ENCODE peak calls at places on chromosomes 3 and 15, in seven cellular contexts. C, T, M, Y, K, N and O are unnamed samples.

GRCh38 chr3:38343797-38344594 is 2.6 kb upstream of the XYLB start:
- DNase-seq in C (no peak), N (peak; percentile 50), Y (peak; percentile 33), M (no peak), T (no peak), K (no peak), O (no peak)

GRCh38 chr15:32909431-32909830 is 191.6 kb downstream of the GREM1 start:
- DNase-seq in T (peak; percentile 9), M (peak; percentile 70), N (peak; percentile 57), Y (peak; percentile 51), K (peak; percentile 28), C (no peak), O (peak; percentile 68)

GRCh38 chr3:191314109-191314728 is 15.0 kb upstream of the CCDC50 start:
- DNase-seq in N (no peak), T (no peak), Y (no peak), C (no peak), M (no peak), K (no peak), O (no peak)

GRCh38 chr15:73575636-73576247 is 57.4 kb downstream of the NPTN start:
- DNase-seq in C (peak; percentile 14), T (no peak), N (peak; percentile 67), M (peak; percentile 16), Y (no peak), K (peak; percentile 97), O (no peak)

GRCh38 chr3:32781211-32781968 is 36.4 kb upstream of the TRIM71 start:
- DNase-seq in T (peak; percentile 90), N (peak; percentile 79), Y (peak; percentile 78), C (peak; percentile 8), K (peak; percentile 72), M (peak; percentile 71), O (peak; percentile 28)

GRCh38 chr3:45984331-45985312 is 11.0 kb downstream of the FYCO1 start:
- DNase-seq in Y (peak; percentile 62), T (no peak), K (no peak), C (no peak), M (peak; percentile 46), N (peak; percentile 63), O (no peak)

GRCh38 chr15:47411733-47412530 is 305.4 kb upstream of the SEMA6D start:
- DNase-seq in K (no peak), M (no peak), T (no peak), Y (peak; percentile 50), N (no peak), C (no peak), O (no peak)

GRCh38 chr3:140863481-140864084 is 78.1 kb upstream of the SLC25A36 start:
- DNase-seq in N (peak; percentile 72), T (peak; percentile 38), M (peak; percentile 35), C (peak; percentile 4), K (peak; percentile 43), Y (peak; percentile 63), O (no peak)

GRCh38 chr3:181457190-181457589 is 254.5 kb upstream of the SOX2 start:
- DNase-seq in C (no peak), N (no peak), M (no peak), K (peak; percentile 58), Y (no peak), T (no peak), O (no peak)

GRCh38 chr15:67024322-67024997 is 40.9 kb upstream of the SMAD3 start:
- DNase-seq in N (peak; percentile 97), K (peak; percentile 93), C (peak; percentile 93), T (no peak), Y (peak; percentile 98), M (peak; percentile 95), O (peak; percentile 92)

GRCh38 chr3:104132566-104132997 is 1234.1 kb upstream of the ALCAM start:
- DNase-seq in K (no peak), C (no peak), N (peak; percentile 17), Y (no peak), M (no peak), T (no peak), O (peak; percentile 5)

GRCh38 chr3:197953325-197953724 is 3.3 kb downstream of the RPL35A start:
- DNase-seq in T (no peak), Y (no peak), N (no peak), C (no peak), M (no peak), K (no peak), O (no peak)

GRCh38 chr15:91032919-91033803 is 10.8 kb upstream of the VPS33B start:
- DNase-seq in M (no peak), T (peak; percentile 35), C (no peak), Y (no peak), N (peak; percentile 41), K (peak; percentile 63), O (no peak)

GRCh38 chr3:179526989-179527391 is 35.7 kb upstream of the ACTL6A start:
- DNase-seq in Y (peak; percentile 85), M (peak; percentile 56), K (peak; percentile 7), C (peak; percentile 4), T (no peak), N (peak; percentile 90), O (peak; percentile 42)

GRCh38 chr15:84822774-84823579 is 5.8 kb downstream of the ALPK3 start:
- DNase-seq in K (no peak), Y (no peak), M (no peak), T (no peak), C (no peak), N (no peak), O (no peak)

GRCh38 chr3:4826237-4827100 is 152.8 kb upstream of the BHLHE40 start:
- DNase-seq in C (no peak), M (no peak), Y (peak; percentile 52), T (no peak), K (no peak), N (no peak), O (no peak)

GRCh38 chr3:195154793-195155535 is 116.0 kb downstream of the XXYLT1 start:
- DNase-seq in M (peak; percentile 92), T (peak; percentile 64), Y (peak; percentile 92), N (peak; percentile 98), K (peak; percentile 84), C (peak; percentile 86), O (peak; percentile 91)

GRCh38 chr3:141255864-141256263 is 24.2 kb downstream of the PXYLP1 start:
- DNase-seq in C (no peak), N (peak; percentile 55), M (no peak), K (no peak), Y (no peak), T (no peak), O (no peak)

GRCh38 chr3:175763948-175764347 is 904.8 kb downstream of the NAALADL2 start:
- DNase-seq in Y (no peak), M (no peak), C (no peak), N (no peak), T (no peak), K (no peak), O (no peak)

GRCh38 chr15:45747426-45747825 is 112.6 kb downstream of the SQOR start:
- DNase-seq in T (no peak), Y (no peak), N (no peak), C (no peak), M (no peak), K (peak; percentile 74), O (no peak)

GRCh38 chr3:72186485-72186864 is 401.5 kb upstream of the PROK2 start:
- DNase-seq in C (no peak), Y (peak; percentile 51), T (no peak), K (peak; percentile 16), N (peak; percentile 25), M (peak; percentile 74), O (peak; percentile 71)

DNA sequence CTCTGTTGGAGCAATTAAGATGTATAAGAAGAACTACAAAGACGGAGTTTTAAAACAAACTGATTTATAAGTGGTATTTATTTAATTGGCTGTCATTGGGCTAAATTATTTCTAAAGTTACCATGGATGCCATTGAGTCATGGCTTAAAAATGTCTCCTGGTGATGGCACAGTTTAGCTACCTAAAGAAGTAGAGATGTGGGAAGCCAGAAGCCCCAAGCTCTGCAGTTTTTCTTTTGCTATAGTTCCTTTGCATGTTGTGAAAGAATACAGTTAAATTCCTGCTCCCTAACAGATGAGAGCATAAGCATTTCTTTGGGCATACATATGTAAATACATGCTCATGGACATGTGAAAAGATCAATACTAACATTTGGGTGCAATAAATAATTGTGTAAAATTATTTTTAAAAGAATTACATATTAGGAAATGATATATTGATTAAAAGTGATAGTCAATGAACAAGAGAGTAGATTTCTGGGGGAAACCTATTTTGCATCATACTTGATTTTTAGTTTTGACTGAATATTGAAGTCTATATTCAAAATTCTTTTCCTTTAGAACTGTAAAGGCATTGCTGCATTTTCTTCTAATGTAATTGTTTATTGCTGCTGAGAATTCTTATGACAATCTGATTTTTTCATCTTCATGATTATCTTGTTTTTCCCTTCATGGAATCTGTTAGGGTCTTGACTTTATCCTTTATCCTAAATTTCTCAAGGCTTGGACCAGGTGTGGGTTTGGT is 2.1 kb downstream of the OPA1 start:
- DNase-seq in N (peak; percentile 45), Y (no peak), K (no peak), C (no peak), T (no peak), M (no peak), O (no peak)
- H3K4me3 ChIP-seq in N (no peak overlapping the region), Y (peak overlapping the region; percentile 71), K (peak overlapping the region; percentile 73), C (no peak overlapping the region), T (no peak overlapping the region), M (no peak overlapping the region), O (no peak overlapping the region)

GRCh38 chr3:133444071-133444774 is 44.4 kb downstream of the BFSP2 start:
- DNase-seq in Y (peak; percentile 48), C (no peak), K (peak; percentile 82), T (no peak), M (no peak), N (peak; percentile 56), O (no peak)

GRCh38 chr3:133440652-133441051 is 40.8 kb downstream of the BFSP2 start:
- DNase-seq in N (peak; percentile 30), Y (no peak), K (no peak), T (no peak), M (no peak), C (no peak), O (no peak)

GRCh38 chr3:133442518-133442917 is 42.7 kb downstream of the BFSP2 start:
- DNase-seq in T (no peak), K (no peak), Y (no peak), N (no peak), M (no peak), C (no peak), O (no peak)

GRCh38 chr3:133439563-133439962 is 39.7 kb downstream of the BFSP2 start:
- DNase-seq in T (no peak), M (no peak), C (no peak), K (no peak), N (no peak), Y (no peak), O (no peak)

GRCh38 chr3:133441867-133442270 is 42.0 kb downstream of the BFSP2 start:
- DNase-seq in N (peak; percentile 48), M (no peak), K (no peak), Y (no peak), T (no peak), C (no peak), O (no peak)
- H3K4me3 ChIP-seq in N (no peak overlapping the region), M (no peak overlapping the region), K (no peak overlapping the region), Y (peak overlapping the region; percentile 32), T (peak overlapping the region; percentile 13), C (no peak overlapping the region), O (no peak overlapping the region)

GRCh38 chr3:151075869-151076573 is 9.4 kb upstream of the MED12L start:
- DNase-seq in K (no peak), N (no peak), T (no peak), C (no peak), M (no peak), Y (no peak), O (no peak)
- H3K4me3 ChIP-seq in K (no peak overlapping the region), N (no peak overlapping the region), T (no peak overlapping the region), C (no peak overlapping the region), M (no peak overlapping the region), Y (no peak overlapping the region), O (no peak overlapping the region)

DNA sequence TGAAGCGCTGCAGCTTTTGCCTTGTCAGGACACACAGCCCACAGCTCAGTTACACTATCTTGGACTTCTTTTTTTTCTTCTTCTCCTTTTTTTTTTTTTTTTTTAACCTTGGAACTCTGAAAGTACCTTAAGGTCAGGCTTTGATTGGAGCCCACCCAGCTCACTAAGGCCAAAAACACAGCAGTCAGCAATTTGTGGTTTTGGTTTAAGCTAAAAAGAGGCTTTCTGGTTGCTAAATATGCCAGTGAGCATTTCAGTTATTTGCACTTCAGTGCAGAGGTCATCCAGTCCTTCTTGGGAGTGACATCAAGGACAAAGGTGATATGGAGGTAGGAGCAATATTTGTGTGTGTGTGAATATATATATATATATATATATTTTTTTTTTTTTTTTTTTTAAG is 1.7 kb downstream of the SLC25A20 start:
- DNase-seq in K (no peak), Y (peak; percentile 8), T (no peak), C (no peak), N (peak; percentile 54), M (no peak), O (no peak)
- H3K4me3 ChIP-seq in K (no peak overlapping the region), Y (no peak overlapping the region), T (no peak overlapping the region), C (no peak overlapping the region), N (no peak overlapping the region), M (no peak overlapping the region), O (no peak overlapping the region)